ENCODE peak calls at places on chromosome 9, in seven cellular contexts. One of them, this sample, is unnamed.

GRCh38 chr9:1881708-1882351 is 133.3 kb upstream of the SMARCA2 start:
- DNase-seq in mucosa of descending colon: no peak
- DNase-seq in GM20000: no peak
- DNase-seq in lower lobe of right lung: no peak
- DNase-seq in B cell: no peak
- DNase-seq in brain microvascular endothelial cell: no peak
- DNase-seq in endothelial cell: no peak
- DNase-seq in this sample: no peak

GRCh38 chr9:90964101-90965020 is 162.7 kb downstream of the SYK start:
- DNase-seq in mucosa of descending colon: peak; percentile 76
- DNase-seq in endothelial cell: no peak
- DNase-seq in lower lobe of right lung: peak; percentile 79
- DNase-seq in brain microvascular endothelial cell: peak; percentile 57
- DNase-seq in B cell: peak; percentile 48
- DNase-seq in GM20000: no peak
- DNase-seq in this sample: peak; percentile 49

GRCh38 chr9:128048663-128049062 is 18.5 kb downstream of the NAIF1 start:
- DNase-seq in lower lobe of right lung: no peak
- DNase-seq in endothelial cell: no peak
- DNase-seq in brain microvascular endothelial cell: no peak
- DNase-seq in B cell: no peak
- DNase-seq in mucosa of descending colon: no peak
- DNase-seq in GM20000: no peak
- DNase-seq in this sample: no peak

GRCh38 chr9:132888151-132888550 is 9.5 kb downstream of the SPACA9 start:
- DNase-seq in brain microvascular endothelial cell: no peak
- DNase-seq in lower lobe of right lung: no peak
- DNase-seq in endothelial cell: no peak
- DNase-seq in B cell: no peak
- DNase-seq in GM20000: no peak
- DNase-seq in mucosa of descending colon: no peak
- DNase-seq in this sample: no peak

GRCh38 chr9:136412912-136413420 is 2.5 kb downstream of the PMPCA start:
- DNase-seq in B cell: no peak
- DNase-seq in brain microvascular endothelial cell: no peak
- DNase-seq in mucosa of descending colon: no peak
- DNase-seq in endothelial cell: no peak
- DNase-seq in GM20000: no peak
- DNase-seq in lower lobe of right lung: no peak
- DNase-seq in this sample: no peak

GRCh38 chr9:14532716-14533115 is 160.5 kb downstream of the ZDHHC21 start:
- DNase-seq in B cell: no peak
- DNase-seq in mucosa of descending colon: no peak
- DNase-seq in GM20000: no peak
- DNase-seq in endothelial cell: no peak
- DNase-seq in lower lobe of right lung: no peak
- DNase-seq in brain microvascular endothelial cell: no peak
- DNase-seq in this sample: no peak

GRCh38 chr9:108235599-108235998 is 620.2 kb downstream of the ACTL7B start:
- DNase-seq in brain microvascular endothelial cell: no peak
- DNase-seq in B cell: no peak
- DNase-seq in lower lobe of right lung: no peak
- DNase-seq in mucosa of descending colon: no peak
- DNase-seq in endothelial cell: no peak
- DNase-seq in GM20000: no peak
- DNase-seq in this sample: no peak

GRCh38 chr9:134632329-134632728 is 9.3 kb upstream of the COL5A1 start:
- DNase-seq in GM20000: no peak
- DNase-seq in lower lobe of right lung: peak; percentile 24
- DNase-seq in endothelial cell: no peak
- DNase-seq in mucosa of descending colon: no peak
- DNase-seq in brain microvascular endothelial cell: no peak
- DNase-seq in B cell: no peak
- DNase-seq in this sample: no peak

GRCh38 chr9:124248066-124248465 is 9.7 kb upstream of the NEK6 start:
- DNase-seq in B cell: no peak
- DNase-seq in mucosa of descending colon: no peak
- DNase-seq in brain microvascular endothelial cell: no peak
- DNase-seq in lower lobe of right lung: no peak
- DNase-seq in endothelial cell: no peak
- DNase-seq in GM20000: no peak
- DNase-seq in this sample: no peak

GRCh38 chr9:127509261-127509954 is 58.1 kb downstream of the LRSAM1 start:
- DNase-seq in lower lobe of right lung: no peak
- DNase-seq in brain microvascular endothelial cell: no peak
- DNase-seq in GM20000: no peak
- DNase-seq in B cell: no peak
- DNase-seq in mucosa of descending colon: no peak
- DNase-seq in endothelial cell: no peak
- DNase-seq in this sample: no peak

GRCh38 chr9:72979405-72980100 is 26.7 kb upstream of the ALDH1A1 start:
- DNase-seq in brain microvascular endothelial cell: no peak
- DNase-seq in endothelial cell: no peak
- DNase-seq in GM20000: no peak
- DNase-seq in lower lobe of right lung: no peak
- DNase-seq in B cell: no peak
- DNase-seq in mucosa of descending colon: no peak
- DNase-seq in this sample: no peak

GRCh38 chr9:86344818-86345217 is 9.4 kb downstream of the TUT7 start:
- DNase-seq in endothelial cell: no peak
- DNase-seq in GM20000: no peak
- DNase-seq in lower lobe of right lung: no peak
- DNase-seq in B cell: no peak
- DNase-seq in mucosa of descending colon: no peak
- DNase-seq in brain microvascular endothelial cell: no peak
- DNase-seq in this sample: no peak

GRCh38 chr9:72129271-72130156 is 19.7 kb upstream of the GDA start:
- DNase-seq in lower lobe of right lung: no peak
- DNase-seq in GM20000: no peak
- DNase-seq in B cell: no peak
- DNase-seq in brain microvascular endothelial cell: no peak
- DNase-seq in endothelial cell: no peak
- DNase-seq in mucosa of descending colon: peak; percentile 64
- DNase-seq in this sample: no peak

GRCh38 chr9:73121375-73121935 is 30.2 kb upstream of the ANXA1 start:
- DNase-seq in lower lobe of right lung: no peak
- DNase-seq in mucosa of descending colon: no peak
- DNase-seq in GM20000: no peak
- DNase-seq in brain microvascular endothelial cell: no peak
- DNase-seq in endothelial cell: no peak
- DNase-seq in B cell: no peak
- DNase-seq in this sample: no peak

GRCh38 chr9:116181853-116182610 is 28.4 kb downstream of the PAPPA start:
- DNase-seq in endothelial cell: no peak
- DNase-seq in mucosa of descending colon: no peak
- DNase-seq in lower lobe of right lung: no peak
- DNase-seq in B cell: no peak
- DNase-seq in brain microvascular endothelial cell: no peak
- DNase-seq in GM20000: no peak
- DNase-seq in this sample: no peak

GRCh38 chr9:101093620-101094019 is 65.1 kb downstream of the PLPPR1 start:
- DNase-seq in GM20000: no peak
- DNase-seq in mucosa of descending colon: no peak
- DNase-seq in endothelial cell: no peak
- DNase-seq in brain microvascular endothelial cell: no peak
- DNase-seq in B cell: no peak
- DNase-seq in lower lobe of right lung: no peak
- DNase-seq in this sample: no peak

GRCh38 chr9:7328453-7328852 is 471.1 kb downstream of the DMAC1 start:
- DNase-seq in GM20000: no peak
- DNase-seq in mucosa of descending colon: no peak
- DNase-seq in B cell: no peak
- DNase-seq in lower lobe of right lung: no peak
- DNase-seq in brain microvascular endothelial cell: no peak
- DNase-seq in endothelial cell: no peak
- DNase-seq in this sample: no peak

GRCh38 chr9:14661421-14662059 is 31.7 kb downstream of the ZDHHC21 start:
- DNase-seq in GM20000: peak; percentile 32
- DNase-seq in mucosa of descending colon: peak; percentile 4
- DNase-seq in lower lobe of right lung: no peak
- DNase-seq in brain microvascular endothelial cell: peak; percentile 4
- DNase-seq in endothelial cell: no peak
- DNase-seq in B cell: no peak
- DNase-seq in this sample: no peak

GRCh38 chr9:134483361-134484184 is 157.3 kb downstream of the RXRA start:
- DNase-seq in B cell: no peak
- DNase-seq in GM20000: no peak
- DNase-seq in lower lobe of right lung: peak; percentile 39
- DNase-seq in brain microvascular endothelial cell: no peak
- DNase-seq in endothelial cell: no peak
- DNase-seq in mucosa of descending colon: no peak
- DNase-seq in this sample: no peak

GRCh38 chr9:101027733-101028345 is 688 bp upstream of the PLPPR1 start:
- DNase-seq in lower lobe of right lung: no peak
- DNase-seq in B cell: no peak
- DNase-seq in brain microvascular endothelial cell: no peak
- DNase-seq in endothelial cell: no peak
- DNase-seq in GM20000: no peak
- DNase-seq in mucosa of descending colon: no peak
- DNase-seq in this sample: no peak

GRCh38 chr9:119375892-119376291 is 6.7 kb upstream of the BRINP1 start:
- DNase-seq in lower lobe of right lung: no peak
- DNase-seq in GM20000: no peak
- DNase-seq in B cell: no peak
- DNase-seq in brain microvascular endothelial cell: no peak
- DNase-seq in endothelial cell: peak; percentile 67
- DNase-seq in mucosa of descending colon: peak; percentile 46
- DNase-seq in this sample: peak; percentile 14

GRCh38 chr9:131382850-131383729 is 10.8 kb upstream of the PRRC2B start:
- DNase-seq in endothelial cell: no peak
- DNase-seq in GM20000: no peak
- DNase-seq in brain microvascular endothelial cell: peak; percentile 58
- DNase-seq in B cell: no peak
- DNase-seq in lower lobe of right lung: no peak
- DNase-seq in mucosa of descending colon: no peak
- DNase-seq in this sample: no peak

DNA sequence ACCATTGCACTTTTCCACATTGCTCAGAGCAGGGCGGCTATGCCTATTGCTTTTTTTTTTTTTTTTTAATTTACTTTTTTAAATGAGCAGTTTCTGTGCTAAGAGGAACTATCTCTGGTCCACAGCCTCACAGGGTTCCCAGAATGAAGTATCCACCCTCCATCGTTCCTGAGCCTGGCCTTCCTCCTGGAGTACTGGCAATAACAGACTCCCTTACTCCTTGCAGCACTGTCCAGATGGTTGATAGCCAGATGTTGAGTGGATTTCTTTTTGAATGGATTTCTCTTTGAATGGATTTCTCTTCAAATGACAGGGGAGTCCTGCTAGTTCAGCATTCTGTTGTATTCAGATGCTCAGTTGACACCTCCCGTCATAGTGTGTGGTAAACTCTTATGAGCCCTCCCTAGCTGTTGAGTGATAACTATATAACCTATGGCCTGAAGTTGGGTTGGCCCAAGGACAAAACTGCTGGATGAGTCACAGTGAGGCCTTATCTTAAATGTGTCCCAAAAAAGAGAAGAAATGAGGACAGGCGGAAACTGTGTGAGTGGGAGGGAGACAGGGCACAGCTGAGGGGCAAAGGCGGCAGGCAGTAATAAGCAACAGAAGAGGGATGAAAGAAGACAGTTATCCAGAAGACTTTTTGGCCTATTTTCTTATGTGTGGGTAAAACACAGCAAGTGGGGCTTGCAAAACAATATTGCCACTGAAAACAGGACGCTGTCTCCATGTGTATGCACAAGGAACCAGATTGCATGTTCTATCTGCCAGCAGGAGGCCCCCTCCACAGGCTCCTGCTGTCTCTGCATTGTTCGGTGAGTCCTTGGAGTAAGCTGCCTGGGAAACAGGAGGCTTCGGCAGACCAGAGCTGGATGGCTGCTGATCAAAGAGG is 209.5 kb upstream of the S1PR3 start:
- DNase-seq in lower lobe of right lung: no peak
- DNase-seq in endothelial cell: peak; percentile 51
- DNase-seq in mucosa of descending colon: no peak
- DNase-seq in B cell: no peak
- DNase-seq in GM20000: no peak
- DNase-seq in brain microvascular endothelial cell: peak; percentile 92
- DNase-seq in this sample: no peak
- TF ChIP-seq CTCF in lower lobe of right lung: peak; percentile 12
- TF ChIP-seq CTCF in endothelial cell: no peak
- TF ChIP-seq CTCF in mucosa of descending colon: no peak
- TF ChIP-seq CTCF in B cell: no peak
- TF ChIP-seq CTCF in GM20000: no peak
- TF ChIP-seq CTCF in brain microvascular endothelial cell: peak; percentile 87
- TF ChIP-seq CTCF in this sample: no peak

GRCh38 chr9:93682155-93682968 is 106.0 kb downstream of the PHF2 start:
- DNase-seq in lower lobe of right lung: peak; percentile 67
- DNase-seq in GM20000: peak; percentile 81
- DNase-seq in mucosa of descending colon: peak; percentile 82
- DNase-seq in brain microvascular endothelial cell: peak; percentile 43
- DNase-seq in endothelial cell: peak; percentile 89
- DNase-seq in B cell: peak; percentile 52
- DNase-seq in this sample: peak; percentile 78
- TF ChIP-seq CTCF in lower lobe of right lung: peak; percentile 73
- TF ChIP-seq CTCF in GM20000: peak; percentile 85
- TF ChIP-seq CTCF in mucosa of descending colon: peak; percentile 60
- TF ChIP-seq CTCF in brain microvascular endothelial cell: peak; percentile 87
- TF ChIP-seq CTCF in endothelial cell: peak; percentile 87
- TF ChIP-seq CTCF in B cell: peak; percentile 80
- TF ChIP-seq CTCF in this sample: peak; percentile 85

DNA sequence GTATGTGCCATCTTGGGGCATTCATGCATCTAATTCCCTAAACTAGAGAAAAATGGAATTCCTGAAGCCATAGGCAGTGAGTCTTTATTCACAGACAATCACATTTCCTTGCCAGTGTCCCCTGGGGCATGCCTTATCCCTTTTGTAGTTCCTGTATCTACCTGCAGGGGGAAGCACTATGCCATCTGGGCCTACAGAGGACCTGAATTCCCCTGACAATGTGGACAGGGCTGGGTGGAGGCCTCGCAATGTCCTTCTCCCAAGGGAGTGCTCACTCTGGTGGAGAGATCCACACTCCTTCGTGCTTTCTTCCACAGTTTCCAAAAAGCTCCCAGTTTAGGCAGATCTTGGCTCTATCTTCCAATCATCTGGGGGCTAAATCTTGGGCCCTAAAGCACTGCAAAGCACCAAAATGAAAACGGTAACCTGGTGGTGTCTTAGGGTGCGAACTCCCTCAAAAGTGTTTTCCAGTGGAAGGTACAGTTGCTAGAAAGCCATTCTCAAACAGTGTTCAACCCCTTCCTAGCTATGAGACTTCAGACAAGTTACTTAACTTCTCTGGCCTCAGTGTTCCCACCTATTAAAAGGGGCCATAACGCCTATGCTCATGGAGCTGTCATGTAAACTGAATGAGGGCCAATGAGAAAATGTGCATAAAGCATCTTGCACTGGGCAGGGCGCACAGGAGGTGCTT is 17.5 kb downstream of the WHRN start:
- DNase-seq in endothelial cell: peak; percentile 82
- DNase-seq in GM20000: peak; percentile 71
- DNase-seq in B cell: peak; percentile 80
- DNase-seq in brain microvascular endothelial cell: peak; percentile 63
- DNase-seq in mucosa of descending colon: peak; percentile 89
- DNase-seq in lower lobe of right lung: no peak
- DNase-seq in this sample: peak; percentile 73
- TF ChIP-seq CTCF in endothelial cell: peak; percentile 82
- TF ChIP-seq CTCF in GM20000: peak; percentile 49
- TF ChIP-seq CTCF in B cell: peak; percentile 90
- TF ChIP-seq CTCF in brain microvascular endothelial cell: peak; percentile 94
- TF ChIP-seq CTCF in mucosa of descending colon: peak; percentile 89
- TF ChIP-seq CTCF in lower lobe of right lung: peak; percentile 79
- TF ChIP-seq CTCF in this sample: peak; percentile 87

GRCh38 chr9:89743576-89744254 is 138.9 kb downstream of the GADD45G start:
- DNase-seq in mucosa of descending colon: no peak
- DNase-seq in GM20000: peak; percentile 62
- DNase-seq in lower lobe of right lung: no peak
- DNase-seq in B cell: peak; percentile 18
- DNase-seq in endothelial cell: no peak
- DNase-seq in brain microvascular endothelial cell: no peak
- DNase-seq in this sample: peak; percentile 80
- TF ChIP-seq CTCF in mucosa of descending colon: no peak
- TF ChIP-seq CTCF in GM20000: no peak
- TF ChIP-seq CTCF in lower lobe of right lung: no peak
- TF ChIP-seq CTCF in B cell: no peak
- TF ChIP-seq CTCF in endothelial cell: no peak
- TF ChIP-seq CTCF in brain microvascular endothelial cell: no peak
- TF ChIP-seq CTCF in this sample: no peak

This sample was measured in activated CD8-positive, alpha-beta T cell treated with anti-CD3 and anti-CD28 coated beads for 36 hours.